ENCODE peak calls at places on chromosome 4, in nine cellular contexts. One of them, this sample, is unnamed.

GRCh38 chr4:70705146-70705855 is 16.5 kb upstream of the RUFY3 start:
- DNase-seq in amniotic stem cell: peak
- DNase-seq in sciatic nerve: peak
- DNase-seq in fibroblast of mammary gland: peak
- DNase-seq in EL: peak
- DNase-seq in HFF-Myc: no peak
- DNase-seq in cardiac muscle cell: peak
- DNase-seq in uterus: peak
- DNase-seq in islet precursor cell: peak
- DNase-seq in this sample: peak

GRCh38 chr4:676871-677235 is 2.5 kb downstream of the MYL5 start:
- DNase-seq in sciatic nerve: no peak
- DNase-seq in fibroblast of mammary gland: no peak
- DNase-seq in amniotic stem cell: no peak
- DNase-seq in EL: no peak
- DNase-seq in uterus: no peak
- DNase-seq in HFF-Myc: no peak
- DNase-seq in islet precursor cell: no peak
- DNase-seq in cardiac muscle cell: no peak
- DNase-seq in this sample: no peak

GRCh38 chr4:25090516-25090915 is 59.8 kb upstream of the LGI2 start:
- DNase-seq in cardiac muscle cell: no peak
- DNase-seq in sciatic nerve: no peak
- DNase-seq in islet precursor cell: no peak
- DNase-seq in amniotic stem cell: no peak
- DNase-seq in fibroblast of mammary gland: peak
- DNase-seq in uterus: no peak
- DNase-seq in HFF-Myc: no peak
- DNase-seq in EL: peak
- DNase-seq in this sample: no peak

GRCh38 chr4:36235306-36235705 is 9.0 kb downstream of the ARAP2 start:
- DNase-seq in islet precursor cell: peak
- DNase-seq in HFF-Myc: no peak
- DNase-seq in fibroblast of mammary gland: no peak
- DNase-seq in amniotic stem cell: no peak
- DNase-seq in sciatic nerve: no peak
- DNase-seq in cardiac muscle cell: no peak
- DNase-seq in uterus: no peak
- DNase-seq in EL: no peak
- DNase-seq in this sample: no peak

GRCh38 chr4:7759221-7759620 is 180.4 kb downstream of the AFAP1 start:
- DNase-seq in EL: no peak
- DNase-seq in fibroblast of mammary gland: no peak
- DNase-seq in cardiac muscle cell: no peak
- DNase-seq in islet precursor cell: no peak
- DNase-seq in HFF-Myc: no peak
- DNase-seq in uterus: no peak
- DNase-seq in amniotic stem cell: no peak
- DNase-seq in sciatic nerve: no peak
- DNase-seq in this sample: no peak

GRCh38 chr4:108502366-108502765 is 118.0 kb upstream of the RPL34 start:
- DNase-seq in cardiac muscle cell: no peak
- DNase-seq in amniotic stem cell: no peak
- DNase-seq in EL: no peak
- DNase-seq in uterus: no peak
- DNase-seq in islet precursor cell: no peak
- DNase-seq in HFF-Myc: no peak
- DNase-seq in sciatic nerve: no peak
- DNase-seq in fibroblast of mammary gland: no peak
- DNase-seq in this sample: no peak

GRCh38 chr4:106329027-106329618 is 12.8 kb downstream of the AIMP1 start:
- DNase-seq in fibroblast of mammary gland: peak
- DNase-seq in islet precursor cell: no peak
- DNase-seq in HFF-Myc: no peak
- DNase-seq in amniotic stem cell: peak
- DNase-seq in cardiac muscle cell: peak
- DNase-seq in uterus: no peak
- DNase-seq in EL: peak
- DNase-seq in sciatic nerve: no peak
- DNase-seq in this sample: no peak

GRCh38 chr4:80097395-80098177 is 24.6 kb upstream of the ANTXR2 start:
- DNase-seq in amniotic stem cell: no peak
- DNase-seq in fibroblast of mammary gland: peak
- DNase-seq in EL: peak
- DNase-seq in sciatic nerve: peak
- DNase-seq in islet precursor cell: no peak
- DNase-seq in cardiac muscle cell: peak
- DNase-seq in uterus: peak
- DNase-seq in HFF-Myc: peak
- DNase-seq in this sample: peak